ENCODE peak calls at places on chromosomes 6 and 20, in nine cellular contexts. One of them, this sample, is unnamed.

GRCh38 chr20:31808481-31808880 is 10.7 kb upstream of the MYLK2 start:
- DNase-seq in suprapubic skin: no peak
- DNase-seq in H1: no peak
- DNase-seq in SK-N-SH: no peak
- DNase-seq in transverse colon: no peak
- DNase-seq in ovary: no peak
- DNase-seq in A549: no peak
- DNase-seq in tibial nerve: no peak
- DNase-seq in HepG2: no peak
- DNase-seq in this sample: no peak

GRCh38 chr20:1827974-1828785 is 67.0 kb upstream of the SIRPA start:
- DNase-seq in A549: peak
- DNase-seq in transverse colon: peak
- DNase-seq in tibial nerve: peak
- DNase-seq in SK-N-SH: no peak
- DNase-seq in suprapubic skin: no peak
- DNase-seq in ovary: no peak
- DNase-seq in HepG2: peak
- DNase-seq in H1: no peak
- DNase-seq in this sample: peak

GRCh38 chr20:45323731-45324130 is 15.6 kb upstream of the MATN4 start:
- DNase-seq in HepG2: no peak
- DNase-seq in ovary: no peak
- DNase-seq in A549: no peak
- DNase-seq in SK-N-SH: no peak
- DNase-seq in suprapubic skin: no peak
- DNase-seq in H1: no peak
- DNase-seq in transverse colon: no peak
- DNase-seq in tibial nerve: no peak
- DNase-seq in this sample: no peak

GRCh38 chr20:50226093-50226974 is 35.7 kb downstream of the CEBPB start:
- DNase-seq in A549: no peak
- DNase-seq in HepG2: no peak
- DNase-seq in H1: no peak
- DNase-seq in tibial nerve: peak
- DNase-seq in SK-N-SH: no peak
- DNase-seq in ovary: peak
- DNase-seq in suprapubic skin: peak
- DNase-seq in transverse colon: peak
- DNase-seq in this sample: peak

GRCh38 chr6:154370545-154370944 is 13.9 kb upstream of the IPCEF1 start:
- DNase-seq in suprapubic skin: no peak
- DNase-seq in SK-N-SH: peak
- DNase-seq in transverse colon: peak
- DNase-seq in HepG2: peak
- DNase-seq in A549: no peak
- DNase-seq in H1: no peak
- DNase-seq in ovary: no peak
- DNase-seq in tibial nerve: no peak
- DNase-seq in this sample: no peak

GRCh38 chr20:15528386-15529111 is 1044.7 kb downstream of the KIF16B start:
- DNase-seq in tibial nerve: no peak
- DNase-seq in HepG2: no peak
- DNase-seq in SK-N-SH: no peak
- DNase-seq in A549: no peak
- DNase-seq in H1: no peak
- DNase-seq in suprapubic skin: no peak
- DNase-seq in ovary: peak
- DNase-seq in transverse colon: no peak
- DNase-seq in this sample: no peak

GRCh38 chr6:44667668-44668390 is 280.3 kb downstream of the CDC5L start:
- DNase-seq in transverse colon: peak
- DNase-seq in HepG2: peak
- DNase-seq in A549: peak
- DNase-seq in suprapubic skin: no peak
- DNase-seq in H1: no peak
- DNase-seq in ovary: no peak
- DNase-seq in SK-N-SH: no peak
- DNase-seq in tibial nerve: no peak
- DNase-seq in this sample: no peak

GRCh38 chr6:31582230-31582601 is at the start of gene LTB:
- DNase-seq in SK-N-SH: no peak
- DNase-seq in transverse colon: peak
- DNase-seq in HepG2: no peak
- DNase-seq in ovary: no peak
- DNase-seq in tibial nerve: no peak
- DNase-seq in A549: no peak
- DNase-seq in suprapubic skin: no peak
- DNase-seq in H1: no peak
- DNase-seq in this sample: no peak

GRCh38 chr20:46710149-46710913 is 882 bp downstream of the SLC2A10 start:
- DNase-seq in A549: no peak
- DNase-seq in SK-N-SH: no peak
- DNase-seq in tibial nerve: no peak
- DNase-seq in suprapubic skin: no peak
- DNase-seq in HepG2: no peak
- DNase-seq in H1: no peak
- DNase-seq in ovary: no peak
- DNase-seq in transverse colon: peak
- DNase-seq in this sample: no peak

GRCh38 chr20:37369846-37370245 is 23.9 kb downstream of the SRC start:
- DNase-seq in tibial nerve: no peak
- DNase-seq in ovary: no peak
- DNase-seq in A549: no peak
- DNase-seq in SK-N-SH: no peak
- DNase-seq in H1: no peak
- DNase-seq in transverse colon: no peak
- DNase-seq in HepG2: no peak
- DNase-seq in suprapubic skin: no peak
- DNase-seq in this sample: peak

GRCh38 chr6:53530780-53531386 is 14.0 kb downstream of the GCLC start:
- DNase-seq in transverse colon: no peak
- DNase-seq in tibial nerve: no peak
- DNase-seq in A549: no peak
- DNase-seq in HepG2: no peak
- DNase-seq in ovary: no peak
- DNase-seq in H1: no peak
- DNase-seq in SK-N-SH: no peak
- DNase-seq in suprapubic skin: no peak
- DNase-seq in this sample: no peak

DNA sequence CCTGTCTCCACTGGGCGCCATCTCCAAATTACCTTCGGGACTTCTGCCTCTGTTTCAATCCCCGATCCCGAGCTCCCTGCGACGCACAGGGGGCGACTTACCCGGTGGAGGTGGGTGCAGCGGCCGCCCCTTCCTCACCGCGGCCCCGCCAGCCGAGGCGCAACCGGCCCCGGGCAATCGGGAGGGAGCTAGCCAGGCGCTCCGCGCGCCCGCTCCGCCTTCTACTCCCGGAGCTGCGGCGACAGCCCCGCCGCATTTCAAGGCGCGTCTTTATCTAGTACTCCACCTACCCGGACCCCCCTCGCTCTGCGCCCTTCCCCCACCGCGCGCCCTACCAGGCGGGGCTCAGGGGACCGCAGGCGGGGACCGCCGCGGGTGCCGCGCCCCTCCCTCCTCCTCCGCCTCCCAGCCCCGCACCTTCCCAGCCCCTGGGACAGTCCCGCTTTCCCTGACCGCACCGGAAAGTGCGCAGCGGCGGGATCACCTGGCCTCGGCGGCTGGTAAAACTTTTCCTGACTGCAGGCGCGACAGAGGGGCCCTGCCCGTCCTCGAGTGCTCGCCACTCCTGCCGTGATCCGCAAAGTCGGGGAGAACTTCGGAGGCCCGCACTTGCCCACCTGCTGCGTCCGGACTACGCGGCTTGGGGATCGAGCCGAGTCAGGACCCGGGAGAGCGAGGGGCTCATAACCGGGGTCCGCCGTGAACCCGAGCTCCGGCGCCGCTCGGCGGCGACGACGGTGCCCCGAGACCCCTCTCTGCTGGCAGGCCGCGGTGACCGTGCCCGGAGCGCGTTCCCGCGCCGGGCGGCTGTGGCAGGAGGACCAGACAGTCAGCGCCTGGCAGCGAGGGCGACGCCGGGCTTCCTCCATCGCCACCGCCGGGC is 8.0 kb upstream of the NKX2-2 start:
- DNase-seq in suprapubic skin: no peak
- DNase-seq in SK-N-SH: peak
- DNase-seq in A549: no peak
- DNase-seq in H1: no peak
- DNase-seq in HepG2: no peak
- DNase-seq in ovary: no peak
- DNase-seq in tibial nerve: no peak
- DNase-seq in transverse colon: no peak
- DNase-seq in this sample: no peak
- TF ChIP-seq CTCF in suprapubic skin: no peak
- TF ChIP-seq CTCF in SK-N-SH: no peak
- TF ChIP-seq CTCF in A549: no peak
- TF ChIP-seq CTCF in H1: no peak
- TF ChIP-seq CTCF in HepG2: no peak
- TF ChIP-seq CTCF in ovary: no peak
- TF ChIP-seq CTCF in tibial nerve: no peak
- TF ChIP-seq CTCF in transverse colon: no peak
- TF ChIP-seq CTCF in this sample: no peak

GRCh38 chr20:62482970-62483369 is 7.2 kb upstream of the GATA5 start:
- DNase-seq in A549: no peak
- DNase-seq in SK-N-SH: no peak
- DNase-seq in HepG2: no peak
- DNase-seq in suprapubic skin: no peak
- DNase-seq in transverse colon: no peak
- DNase-seq in ovary: no peak
- DNase-seq in H1: no peak
- DNase-seq in tibial nerve: no peak
- DNase-seq in this sample: no peak

GRCh38 chr20:62483613-62484468 is 8.0 kb upstream of the GATA5 start:
- DNase-seq in suprapubic skin: no peak
- DNase-seq in H1: no peak
- DNase-seq in SK-N-SH: no peak
- DNase-seq in HepG2: no peak
- DNase-seq in transverse colon: no peak
- DNase-seq in tibial nerve: no peak
- DNase-seq in A549: no peak
- DNase-seq in ovary: no peak
- DNase-seq in this sample: no peak

GRCh38 chr20:62480318-62480717 is 4.5 kb upstream of the GATA5 start:
- DNase-seq in transverse colon: no peak
- DNase-seq in HepG2: no peak
- DNase-seq in A549: no peak
- DNase-seq in suprapubic skin: no peak
- DNase-seq in tibial nerve: no peak
- DNase-seq in ovary: no peak
- DNase-seq in H1: no peak
- DNase-seq in SK-N-SH: no peak
- DNase-seq in this sample: no peak

GRCh38 chr20:62481441-62482135 is 5.8 kb upstream of the GATA5 start:
- DNase-seq in ovary: no peak
- DNase-seq in A549: no peak
- DNase-seq in suprapubic skin: no peak
- DNase-seq in tibial nerve: no peak
- DNase-seq in HepG2: no peak
- DNase-seq in SK-N-SH: no peak
- DNase-seq in H1: no peak
- DNase-seq in transverse colon: no peak
- DNase-seq in this sample: no peak

GRCh38 chr20:62482136-62482833 is 6.5 kb upstream of the GATA5 start:
- DNase-seq in ovary: no peak
- DNase-seq in H1: no peak
- DNase-seq in A549: no peak
- DNase-seq in HepG2: no peak
- DNase-seq in suprapubic skin: no peak
- DNase-seq in transverse colon: no peak
- DNase-seq in SK-N-SH: no peak
- DNase-seq in tibial nerve: no peak
- DNase-seq in this sample: no peak
- TF ChIP-seq EP300 in ovary: no peak
- TF ChIP-seq EP300 in H1: no peak
- TF ChIP-seq EP300 in A549: no peak
- TF ChIP-seq EP300 in HepG2: no peak
- TF ChIP-seq EP300 in suprapubic skin: no peak
- TF ChIP-seq EP300 in transverse colon: no peak
- TF ChIP-seq EP300 in SK-N-SH: no peak
- TF ChIP-seq EP300 in tibial nerve: no peak
- TF ChIP-seq EP300 in this sample: no peak

GRCh38 chr20:10611357-10611756 is 62.4 kb downstream of the JAG1 start:
- DNase-seq in SK-N-SH: peak
- DNase-seq in transverse colon: peak
- DNase-seq in H1: no peak
- DNase-seq in HepG2: peak
- DNase-seq in ovary: no peak
- DNase-seq in tibial nerve: no peak
- DNase-seq in A549: no peak
- DNase-seq in suprapubic skin: no peak
- DNase-seq in this sample: peak
- TF ChIP-seq CTCF in SK-N-SH: peak
- TF ChIP-seq CTCF in transverse colon: peak
- TF ChIP-seq CTCF in H1: peak
- TF ChIP-seq CTCF in HepG2: peak
- TF ChIP-seq CTCF in ovary: peak
- TF ChIP-seq CTCF in tibial nerve: peak
- TF ChIP-seq CTCF in A549: peak
- TF ChIP-seq CTCF in suprapubic skin: peak
- TF ChIP-seq CTCF in this sample: peak

GRCh38 chr20:42492285-42492684 is 697.4 kb downstream of the PTPRT start:
- DNase-seq in transverse colon: no peak
- DNase-seq in suprapubic skin: no peak
- DNase-seq in SK-N-SH: no peak
- DNase-seq in HepG2: no peak
- DNase-seq in H1: no peak
- DNase-seq in ovary: no peak
- DNase-seq in A549: no peak
- DNase-seq in tibial nerve: no peak
- DNase-seq in this sample: no peak

GRCh38 chr20:42492998-42493397 is 696.7 kb downstream of the PTPRT start:
- DNase-seq in suprapubic skin: no peak
- DNase-seq in transverse colon: no peak
- DNase-seq in HepG2: no peak
- DNase-seq in SK-N-SH: no peak
- DNase-seq in A549: no peak
- DNase-seq in tibial nerve: no peak
- DNase-seq in ovary: no peak
- DNase-seq in H1: no peak
- DNase-seq in this sample: no peak

DNA sequence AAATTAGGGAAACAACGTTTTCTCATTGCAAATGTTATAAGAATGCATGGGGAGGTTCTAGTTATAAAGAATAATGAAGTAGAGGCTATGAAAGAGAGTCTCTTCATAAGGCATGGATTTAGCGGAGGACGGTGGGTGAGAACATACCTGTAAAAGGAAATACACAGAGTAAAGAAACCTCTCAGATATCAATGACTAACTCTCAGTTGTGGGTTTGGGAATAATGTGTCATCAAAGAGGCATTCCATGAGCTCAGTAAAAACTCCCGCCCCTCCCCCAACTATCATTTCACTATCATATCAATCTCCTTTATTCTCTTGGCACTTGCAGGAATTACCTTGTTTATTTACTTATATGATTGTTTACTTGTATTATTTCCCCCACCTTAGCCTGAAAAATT is 695.4 kb downstream of the PTPRT start:
- DNase-seq in ovary: no peak
- DNase-seq in tibial nerve: no peak
- DNase-seq in suprapubic skin: no peak
- DNase-seq in A549: no peak
- DNase-seq in SK-N-SH: no peak
- DNase-seq in HepG2: no peak
- DNase-seq in H1: no peak
- DNase-seq in transverse colon: no peak
- DNase-seq in this sample: no peak
- TF ChIP-seq EP300 in ovary: no peak
- TF ChIP-seq EP300 in tibial nerve: no peak
- TF ChIP-seq EP300 in suprapubic skin: no peak
- TF ChIP-seq EP300 in A549: no peak
- TF ChIP-seq EP300 in SK-N-SH: no peak
- TF ChIP-seq EP300 in HepG2: no peak
- TF ChIP-seq EP300 in H1: no peak
- TF ChIP-seq EP300 in transverse colon: no peak
- TF ChIP-seq EP300 in this sample: no peak

This sample was measured in sigmoid colon.